ENCODE peak calls at places on chromosomes 13 and 19, in seven cellular contexts. X is IMR-90, E is left lung, B is HepG2, N is ovary, O is tibial nerve, H is kidney. J is an unnamed sample.

GRCh38 chr13:41465215-41465907 is 8.0 kb downstream of the RGCC start:
- DNase-seq in X (peak; percentile 94), E (peak; percentile 82), B (no peak), N (no peak), O (no peak), H (peak; percentile 84), J (peak; percentile 64)

GRCh38 chr19:42176649-42176989 is 40.9 kb downstream of the DEDD2 start:
- DNase-seq in X (no peak), E (no peak), B (no peak), N (no peak), O (no peak), H (no peak), J (no peak)

GRCh38 chr19:2426661-2427322 is 594 bp downstream of the TIMM13 start:
- DNase-seq in X (peak; percentile 14), E (no peak), B (peak; percentile 64), N (peak; percentile 67), O (no peak), H (peak; percentile 87), J (no peak)

GRCh38 chr13:61880576-61881283 is 465.1 kb upstream of the PCDH20 start:
- DNase-seq in X (peak; percentile 5), E (no peak), B (peak; percentile 21), N (no peak), O (no peak), H (no peak), J (no peak)

GRCh38 chr19:10104665-10105221 is 1.4 kb upstream of the PPAN start:
- DNase-seq in X (no peak), E (no peak), B (no peak), N (no peak), O (no peak), H (peak; percentile 73), J (no peak)

GRCh38 chr13:102049853-102050252 is 352.0 kb downstream of the FGF14 start:
- DNase-seq in X (no peak), E (no peak), B (no peak), N (no peak), O (no peak), H (no peak), J (no peak)

GRCh38 chr19:37817180-37817911 is 38.0 kb upstream of the ZNF573 start:
- DNase-seq in X (peak; percentile 3), E (peak; percentile 71), B (no peak), N (peak; percentile 92), O (peak; percentile 43), H (peak; percentile 95), J (peak; percentile 64)

GRCh38 chr13:90498816-90499215 is 848.7 kb upstream of the MIR17HG start:
- DNase-seq in X (no peak), E (no peak), B (no peak), N (no peak), O (no peak), H (no peak), J (no peak)

GRCh38 chr19:37763488-37763887 is 15.9 kb downstream of the ZNF573 start:
- DNase-seq in X (peak; percentile 33), E (no peak), B (no peak), N (no peak), O (no peak), H (no peak), J (no peak)

GRCh38 chr13:21522130-21522529 is 63.0 kb upstream of the ZDHHC20 start:
- DNase-seq in X (no peak), E (no peak), B (no peak), N (no peak), O (no peak), H (no peak), J (no peak)

GRCh38 chr13:48125794-48126228 is 30.9 kb upstream of the MED4 start:
- DNase-seq in X (no peak), E (no peak), B (peak; percentile 25), N (peak; percentile 56), O (peak; percentile 49), H (no peak), J (no peak)
- H3K27ac ChIP-seq in X (no peak overlapping the region), E (peak overlapping the region; percentile 78), B (no peak overlapping the region), N (peak overlapping the region; percentile 77), O (peak overlapping the region; percentile 79), H (peak overlapping the region; percentile 90), J (peak overlapping the region; percentile 76)

GRCh38 chr19:35063940-35064818 is 22.7 kb downstream of the HPN start:
- DNase-seq in X (peak; percentile 84), E (no peak), B (no peak), N (no peak), O (no peak), H (no peak), J (no peak)

GRCh38 chr19:35066691-35067563 is 25.4 kb downstream of the HPN start:
- DNase-seq in X (peak; percentile 77), E (peak; percentile 82), B (peak; percentile 78), N (peak; percentile 88), O (peak; percentile 96), H (peak; percentile 94), J (peak; percentile 88)

GRCh38 chr19:35068941-35069634 is 27.6 kb downstream of the HPN start:
- DNase-seq in X (no peak), E (no peak), B (no peak), N (no peak), O (no peak), H (no peak), J (no peak)

GRCh38 chr19:35065574-35065973 is 24.1 kb downstream of the HPN start:
- DNase-seq in X (no peak), E (no peak), B (no peak), N (no peak), O (no peak), H (no peak), J (no peak)

GRCh38 chr19:35066121-35066520 is 24.6 kb downstream of the HPN start:
- DNase-seq in X (no peak), E (no peak), B (no peak), N (no peak), O (no peak), H (no peak), J (no peak)
- H3K4me3 ChIP-seq in X (no peak overlapping the region), E (no peak overlapping the region), B (no peak overlapping the region), N (no peak overlapping the region), O (no peak overlapping the region), H (no peak overlapping the region), J (no peak overlapping the region)

GRCh38 chr13:70173236-70173959 is 65.1 kb upstream of the KLHL1 start:
- DNase-seq in X (no peak), E (no peak), B (no peak), N (no peak), O (no peak), H (no peak), J (no peak)
- H3K36me3 ChIP-seq in X (no peaks in the 10 kb centered on the region), E (no peaks in the 10 kb centered on the region), B (no peaks in the 10 kb centered on the region), N (no peaks in the 10 kb centered on the region), O (no peaks in the 10 kb centered on the region), H (no peaks in the 10 kb centered on the region), J (no peaks in the 10 kb centered on the region)

GRCh38 chr19:510606-511100 is 3.4 kb downstream of the TPGS1 start:
- DNase-seq in X (peak; percentile 81), E (peak; percentile 79), B (peak; percentile 82), N (no peak), O (no peak), H (peak; percentile 92), J (peak; percentile 46)
- H3K27ac ChIP-seq in X (peak overlapping the region; percentile 20), E (peak overlapping the region; percentile 71), B (peak overlapping the region; percentile 39), N (no peak overlapping the region), O (peak overlapping the region; percentile 36), H (no peak overlapping the region), J (no peak overlapping the region)